ENCODE peak calls at places on chromosomes 16 and 17, in eight cellular contexts. S is upper lobe of right lung, J is keratinocyte, B is fibroblast of pulmonary artery, D is gastrocnemius medialis, Y is PC-9, G is tibial nerve, C is cardiac muscle cell. T is an unnamed sample.

GRCh38 chr16:67150833-67151396 is at the start of gene B3GNT9:
- DNase-seq in C (peak; percentile 72), S (peak; percentile 91), D (no peak), Y (no peak), B (peak; percentile 71), J (no peak), G (peak; percentile 47), T (no peak)

GRCh38 chr17:65677932-65678331 is 116.5 kb upstream of the AXIN2 start:
- DNase-seq in G (no peak), S (no peak), Y (peak; percentile 54), J (no peak), C (no peak), D (no peak), B (no peak), T (no peak)

GRCh38 chr16:13154799-13155198 is 253.4 kb downstream of the SHISA9 start:
- DNase-seq in B (no peak), G (no peak), Y (no peak), J (no peak), C (no peak), D (no peak), S (no peak), T (no peak)

GRCh38 chr16:5030251-5030870 is 3.4 kb downstream of the NAGPA start:
- DNase-seq in D (no peak), C (no peak), G (no peak), Y (no peak), B (no peak), S (no peak), J (no peak), T (no peak)

GRCh38 chr16:75012380-75013081 is 13.7 kb downstream of the ZNRF1 start:
- DNase-seq in Y (no peak), D (no peak), G (no peak), B (no peak), S (no peak), C (no peak), J (no peak), T (no peak)

GRCh38 chr17:28812980-28813377 is 29.6 kb downstream of the FAM222B start:
- DNase-seq in J (no peak), Y (no peak), D (no peak), B (peak; percentile 82), G (no peak), C (no peak), S (no peak), T (no peak)

GRCh38 chr17:28372203-28372944 is 880 bp downstream of the SARM1 start:
- DNase-seq in B (peak; percentile 24), S (peak; percentile 65), D (no peak), J (no peak), Y (no peak), C (no peak), G (no peak), T (no peak)

GRCh38 chr17:59371426-59372099 is 40.1 kb downstream of the YPEL2 start:
- DNase-seq in Y (peak; percentile 54), G (peak; percentile 60), B (peak; percentile 44), S (no peak), C (no peak), D (peak; percentile 86), J (no peak), T (no peak)

GRCh38 chr17:38578641-38579480 is 26.9 kb downstream of the SRCIN1 start:
- DNase-seq in G (no peak), S (no peak), J (no peak), C (no peak), B (no peak), D (no peak), Y (no peak), T (no peak)

GRCh38 chr17:38578229-38578628 is 27.5 kb downstream of the SRCIN1 start:
- DNase-seq in J (no peak), B (no peak), D (no peak), G (no peak), C (no peak), S (no peak), Y (no peak), T (no peak)

GRCh38 chr17:38577645-38578173 is 28.0 kb downstream of the SRCIN1 start:
- DNase-seq in S (no peak), C (no peak), Y (no peak), B (no peak), D (no peak), G (no peak), J (no peak), T (no peak)

GRCh38 chr17:38575781-38576180 is 30.0 kb downstream of the SRCIN1 start:
- DNase-seq in Y (no peak), C (no peak), B (no peak), J (no peak), D (no peak), S (no peak), G (no peak), T (no peak)

GRCh38 chr17:38577244-38577643 is 28.5 kb downstream of the SRCIN1 start:
- DNase-seq in Y (no peak), C (no peak), B (no peak), S (no peak), J (no peak), G (no peak), D (no peak), T (no peak)
- TF ChIP-seq CTCF in Y (no peak), C (no peak), B (no peak), S (no peak), J (no peak), G (no peak), D (no peak), T (no peak)

DNA sequence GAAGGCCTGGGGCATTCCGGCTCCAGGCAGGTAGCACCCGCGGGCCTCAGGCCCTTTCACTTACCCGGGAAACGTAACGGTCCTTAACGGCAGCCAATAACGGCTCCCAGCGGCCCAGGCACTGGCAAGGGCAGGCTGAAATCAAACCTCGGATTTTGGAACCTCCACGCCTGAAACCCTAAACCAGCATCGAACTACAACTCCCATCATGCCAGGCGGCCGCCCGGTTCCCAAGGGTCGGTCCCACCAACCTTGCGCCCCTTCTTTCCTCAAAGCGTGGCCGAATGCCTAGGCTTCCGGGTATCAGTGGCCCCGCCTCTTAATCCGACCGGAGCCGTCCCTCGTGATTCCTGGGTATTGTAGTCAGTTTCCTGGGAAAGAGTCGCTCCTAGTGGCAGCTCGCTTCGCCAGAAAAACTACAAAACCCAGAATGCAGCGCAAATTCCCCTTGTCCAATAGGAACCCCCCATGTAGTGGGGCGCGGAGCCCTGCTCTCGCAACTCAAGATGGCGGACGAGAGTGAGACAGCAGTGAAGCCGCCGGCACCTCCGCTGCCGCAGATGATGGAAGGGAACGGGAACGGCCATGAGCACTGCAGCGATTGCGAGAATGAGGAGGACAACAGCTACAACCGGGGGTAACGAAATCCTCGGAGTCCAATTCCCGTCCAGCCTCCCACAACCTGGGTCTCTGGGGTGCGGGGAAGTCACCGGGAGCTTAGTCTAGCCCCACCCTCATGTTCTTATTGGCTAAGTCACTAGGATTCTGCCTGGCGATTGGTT is at the start of gene NMT1:
- DNase-seq in D (peak; percentile 99), G (peak; percentile 97), C (peak; percentile 100), B (peak; percentile 100), J (peak; percentile 97), S (peak; percentile 96), Y (peak; percentile 97), T (peak; percentile 99)
- H3K4me3 ChIP-seq in D (peak within 1 kb of the TSS; percentile 99), G (peak within 1 kb of the TSS; percentile 67), C (peak within 1 kb of the TSS; percentile 72), B (peak within 1 kb of the TSS; percentile 96), J (peak within 1 kb of the TSS; percentile 62), S (peak within 1 kb of the TSS; percentile 94), Y (peak within 1 kb of the TSS; percentile 88), T (peak within 1 kb of the TSS; percentile 70)

GRCh38 chr16:49282690-49283375 is 1.2 kb upstream of the CBLN1 start:
- DNase-seq in C (peak; percentile 76), G (no peak), S (no peak), D (no peak), B (no peak), Y (no peak), J (no peak), T (no peak)

GRCh38 chr16:49283376-49284049 is 1.9 kb upstream of the CBLN1 start:
- DNase-seq in D (no peak), J (no peak), B (no peak), Y (no peak), G (no peak), C (no peak), S (no peak), T (no peak)

GRCh38 chr16:49281481-49281842 is at the start of gene CBLN1:
- DNase-seq in S (no peak), C (no peak), B (no peak), Y (no peak), D (no peak), G (no peak), J (no peak), T (no peak)

GRCh38 chr16:49280861-49281331 is 742 bp downstream of the CBLN1 start:
- DNase-seq in C (no peak), G (no peak), Y (no peak), B (no peak), S (no peak), J (no peak), D (no peak), T (no peak)

GRCh38 chr16:49281843-49282642 is 405 bp upstream of the CBLN1 start:
- DNase-seq in D (peak; percentile 54), C (peak; percentile 98), B (peak; percentile 55), J (no peak), Y (no peak), G (peak; percentile 23), S (peak; percentile 94), T (peak; percentile 52)
- TF ChIP-seq CTCF in D (peak; percentile 23), C (peak; percentile 7), B (no peak), J (no peak), Y (no peak), G (no peak), S (no peak), T (peak; percentile 41)

GRCh38 chr17:50908140-50908859 is 42.1 kb upstream of the TOB1 start:
- DNase-seq in G (no peak), B (no peak), D (no peak), J (no peak), Y (peak; percentile 71), S (no peak), C (no peak), T (no peak)

GRCh38 chr17:50911890-50912289 is 45.7 kb upstream of the TOB1 start:
- DNase-seq in J (no peak), D (no peak), G (no peak), Y (no peak), C (no peak), B (no peak), S (no peak), T (no peak)

GRCh38 chr17:50911450-50911849 is 45.3 kb upstream of the TOB1 start:
- DNase-seq in C (no peak), G (no peak), S (no peak), B (no peak), Y (no peak), J (no peak), D (no peak), T (no peak)

GRCh38 chr17:50908860-50909764 is 43.0 kb upstream of the TOB1 start:
- DNase-seq in S (peak; percentile 86), G (peak; percentile 46), D (peak; percentile 18), C (peak; percentile 40), Y (no peak), B (no peak), J (no peak), T (no peak)

DNA sequence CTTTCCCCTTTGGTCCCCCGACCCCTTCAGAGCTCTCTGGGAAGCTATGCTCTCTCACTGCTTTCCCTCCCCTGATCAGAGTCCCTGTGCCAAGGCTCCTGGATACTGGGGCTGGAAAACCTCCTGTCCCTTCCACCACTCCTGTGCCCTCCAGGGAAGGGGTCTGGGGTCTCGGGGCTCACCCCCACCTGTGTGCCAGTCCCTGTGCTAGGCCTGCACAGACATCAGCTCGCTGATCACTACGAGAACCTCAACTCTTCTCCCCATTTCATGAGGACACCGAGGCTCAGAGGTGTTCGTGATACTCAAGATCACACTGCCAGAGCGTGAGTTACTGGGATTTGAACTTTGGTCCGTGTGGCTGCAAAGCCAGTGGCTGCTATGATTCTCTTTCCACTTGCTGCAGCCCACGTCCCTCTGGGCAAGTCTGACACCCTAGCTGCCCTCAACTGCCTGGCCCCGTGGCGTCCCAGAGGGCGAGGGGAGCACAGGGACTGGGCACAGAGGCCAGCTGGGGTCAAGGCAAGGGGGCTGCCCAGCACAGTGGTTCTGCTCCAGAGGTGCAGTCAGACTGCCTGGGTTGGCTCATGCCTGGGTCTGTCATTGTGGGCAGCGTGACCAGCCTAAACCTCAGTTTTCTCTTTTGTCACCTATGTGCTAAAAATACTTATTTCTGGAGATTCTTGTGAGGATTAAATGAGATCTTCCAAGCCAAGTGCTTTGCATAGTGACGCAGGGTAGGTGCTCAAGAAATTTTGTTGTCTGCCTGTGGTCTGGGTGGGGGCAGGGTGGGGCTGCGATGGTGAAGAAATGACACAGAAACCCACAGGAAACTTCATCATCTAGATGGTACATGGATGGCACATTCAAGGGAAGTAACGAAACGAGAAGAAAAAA is 43.9 kb upstream of the TOB1 start:
- DNase-seq in Y (no peak), B (no peak), C (no peak), G (no peak), J (no peak), S (no peak), D (no peak), T (no peak)
- H3K4me3 ChIP-seq in Y (no peak overlapping the region), B (no peak overlapping the region), C (no peak overlapping the region), G (no peak overlapping the region), J (no peak overlapping the region), S (no peak overlapping the region), D (no peak overlapping the region), T (no peak overlapping the region)